ENCODE peak calls at places on chromosomes 3 and 15, in six cellular contexts. T, D, U, G, X and I are unnamed samples.

GRCh38 chr15:49877871-49878511 is 241.0 kb downstream of the ATP8B4 start:
- DNase-seq in T (no peak), D (no peak), U (no peak), G (no peak), X (no peak), I (peak; percentile 5)

GRCh38 chr3:34419801-34420200 is 621.4 kb downstream of the PDCD6IP start:
- DNase-seq in T (no peak), D (no peak), U (no peak), G (no peak), X (no peak), I (no peak)

GRCh38 chr3:112984485-112984884 is 6.3 kb upstream of the GTPBP8 start:
- DNase-seq in T (no peak), D (no peak), U (peak; percentile 14), G (peak; percentile 48), X (no peak), I (no peak)

GRCh38 chr3:102174832-102175374 is 259.9 kb upstream of the ZPLD1 start:
- DNase-seq in T (no peak), D (no peak), U (no peak), G (no peak), X (no peak), I (no peak)

GRCh38 chr3:193803288-193803687 is 210.3 kb downstream of the OPA1 start:
- DNase-seq in T (no peak), D (no peak), U (no peak), G (peak; percentile 59), X (no peak), I (no peak)

GRCh38 chr15:48433226-48433886 is 102.1 kb downstream of the DUT start:
- DNase-seq in T (no peak), D (no peak), U (no peak), G (no peak), X (no peak), I (no peak)

GRCh38 chr3:157088506-157089454 is 71.2 kb downstream of the CCNL1 start:
- DNase-seq in T (peak; percentile 85), D (peak; percentile 93), U (no peak), G (no peak), X (peak; percentile 98), I (peak; percentile 92)

GRCh38 chr15:96867992-96868391 is 537.5 kb downstream of the NR2F2 start:
- DNase-seq in T (no peak), D (no peak), U (no peak), G (no peak), X (no peak), I (no peak)

GRCh38 chr15:64456634-64457108 is 3.7 kb upstream of the ZNF609 start:
- DNase-seq in T (no peak), D (no peak), U (no peak), G (no peak), X (no peak), I (peak; percentile 27)